ENCODE peak calls at places on chromosomes 6 and 20, in eight cellular contexts. G is fibroblast of mammary gland, S is substantia nigra, R is iris pigment epithelial cell, K is NCI-H1105, U is NB4, H is GM23248, Q is H54. C is an unnamed sample.

GRCh38 chr6:141532211-141532610 is 600.5 kb upstream of the GJE1 start:
- DNase-seq in K (no peak), S (no peak), G (no peak), U (no peak), Q (no peak), R (no peak), H (no peak), C (no peak)

GRCh38 chr20:34334654-34335407 is 28.2 kb upstream of the ITCH start:
- DNase-seq in G (no peak), R (no peak), S (peak; percentile 85), Q (no peak), K (no peak), U (no peak), H (no peak), C (no peak)

GRCh38 chr6:101266063-101266462 is 127.4 kb upstream of the GRIK2 start:
- DNase-seq in U (peak; percentile 29), S (no peak), G (no peak), Q (no peak), H (no peak), K (no peak), R (no peak), C (no peak)

GRCh38 chr6:170080828-170081368 is 210.0 kb downstream of the DLL1 start:
- DNase-seq in U (no peak), H (no peak), S (no peak), K (peak; percentile 6), R (no peak), G (no peak), Q (no peak), C (no peak)

GRCh38 chr6:64483956-64484499 is 848.4 kb downstream of the PHF3 start:
- DNase-seq in H (no peak), G (no peak), R (no peak), U (no peak), K (no peak), Q (no peak), S (no peak), C (no peak)

GRCh38 chr20:1263853-1264252 is 2.2 kb upstream of the SNPH start:
- DNase-seq in H (peak; percentile 82), R (peak; percentile 34), G (peak; percentile 61), S (no peak), K (no peak), Q (no peak), U (no peak), C (no peak)

GRCh38 chr6:33428219-33428890 is 8.5 kb downstream of the SYNGAP1 start:
- DNase-seq in K (no peak), S (no peak), R (peak; percentile 32), Q (peak; percentile 64), U (peak; percentile 73), G (peak; percentile 35), H (peak; percentile 75), C (peak; percentile 65)

GRCh38 chr6:159360306-159360705 is 191.1 kb downstream of the FNDC1 start:
- DNase-seq in S (no peak), U (peak; percentile 11), G (peak; percentile 11), Q (no peak), H (peak; percentile 54), R (no peak), K (no peak), C (no peak)

GRCh38 chr20:5402903-5403531 is 86.3 kb upstream of the PROKR2 start:
- DNase-seq in S (no peak), K (no peak), G (peak; percentile 11), R (peak; percentile 41), Q (peak; percentile 16), H (peak; percentile 44), U (peak; percentile 45), C (peak; percentile 18)

GRCh38 chr6:117870477-117871243 is 36.4 kb upstream of the SLC35F1 start:
- DNase-seq in Q (no peak), U (no peak), G (no peak), R (no peak), K (no peak), S (no peak), H (no peak), C (no peak)

GRCh38 chr6:24740861-24741260 is 21.9 kb upstream of the C6orf62 start:
- DNase-seq in R (peak; percentile 24), K (no peak), G (peak; percentile 54), U (no peak), Q (no peak), S (no peak), H (peak; percentile 60), C (no peak)

GRCh38 chr20:16476032-16476431 is 97.2 kb downstream of the KIF16B start:
- DNase-seq in R (peak; percentile 74), Q (peak; percentile 13), G (peak; percentile 70), H (peak; percentile 60), U (peak; percentile 57), S (no peak), K (peak; percentile 27), C (peak; percentile 81)

GRCh38 chr6:41655706-41656668 is 17.7 kb downstream of the MDFI start:
- DNase-seq in G (no peak), R (peak; percentile 74), K (no peak), H (no peak), S (no peak), Q (no peak), U (no peak), C (no peak)